ENCODE peak calls at places on chromosomes 2 and 18, in ten cellular contexts. J is coronary artery, F is K562, C is tibial nerve, L is lower lobe of right lung, Z is PC-3, S is glutamatergic neuron, W is HFFc6, N is GM12865, T is heart left ventricle. P is an unnamed sample.

GRCh38 chr18:79064228-79064627 is 5.0 kb upstream of the ATP9B start:
- DNase-seq in J (no peak), L (no peak), Z (no peak), C (no peak), W (no peak), F (no peak), N (no peak), S (peak), T (no peak), P (no peak)

GRCh38 chr2:40430741-40431599 is 20.9 kb downstream of the SLC8A1 start:
- DNase-seq in N (no peak), L (no peak), C (no peak), S (no peak), Z (no peak), T (no peak), F (no peak), J (no peak), W (no peak), P (no peak)

GRCh38 chr2:54470241-54470938 is 14.3 kb downstream of the SPTBN1 start:
- DNase-seq in C (no peak), W (peak), S (no peak), L (no peak), J (no peak), Z (no peak), F (no peak), N (no peak), T (no peak), P (no peak)

GRCh38 chr2:164693390-164693789 is 72.1 kb upstream of the GRB14 start:
- DNase-seq in S (no peak), C (no peak), J (no peak), T (no peak), N (no peak), W (no peak), L (no peak), F (no peak), Z (peak), P (no peak)

GRCh38 chr2:11073251-11073650 is 82.0 kb upstream of the SLC66A3 start:
- DNase-seq in S (peak), T (no peak), J (no peak), W (no peak), N (peak), F (peak), Z (peak), L (no peak), C (no peak), P (no peak)

GRCh38 chr18:3046216-3046808 is 33.4 kb upstream of the LPIN2 start:
- DNase-seq in S (no peak), T (no peak), J (no peak), N (peak), C (no peak), F (no peak), L (no peak), W (no peak), Z (no peak), P (no peak)

GRCh38 chr2:157158111-157158510 is 99.4 kb upstream of the GALNT5 start:
- DNase-seq in C (no peak), Z (peak), W (no peak), N (no peak), T (no peak), S (no peak), J (no peak), F (no peak), L (no peak), P (no peak)

GRCh38 chr2:170170281-170171035 is 7.5 kb upstream of the MYO3B start:
- DNase-seq in C (no peak), F (no peak), S (peak), Z (no peak), L (no peak), N (no peak), W (no peak), J (no peak), T (no peak), P (no peak)

GRCh38 chr2:74768401-74768914 is 65.5 kb upstream of the HK2 start:
- DNase-seq in T (no peak), S (no peak), J (no peak), L (no peak), C (no peak), Z (no peak), W (peak), N (no peak), F (no peak), P (no peak)

GRCh38 chr18:9094307-9095226 is 7.9 kb upstream of the NDUFV2 start:
- DNase-seq in C (no peak), S (no peak), N (peak), J (no peak), L (no peak), Z (peak), F (no peak), T (no peak), W (peak), P (no peak)

GRCh38 chr18:51513525-51513924 is 316.0 kb upstream of the MEX3C start:
- DNase-seq in T (no peak), C (no peak), J (no peak), L (no peak), Z (no peak), N (no peak), S (no peak), W (no peak), F (no peak), P (no peak)

GRCh38 chr18:61333271-61333745 is at the start of gene CDH20:
- DNase-seq in N (no peak), Z (no peak), J (no peak), F (no peak), L (no peak), W (no peak), C (no peak), S (peak), T (no peak), P (peak)

GRCh38 chr18:8314123-8314522 is 295.1 kb upstream of the RAB12 start:
- DNase-seq in S (no peak), W (no peak), C (no peak), J (no peak), T (no peak), Z (no peak), N (no peak), F (peak), L (no peak), P (no peak)

DNA sequence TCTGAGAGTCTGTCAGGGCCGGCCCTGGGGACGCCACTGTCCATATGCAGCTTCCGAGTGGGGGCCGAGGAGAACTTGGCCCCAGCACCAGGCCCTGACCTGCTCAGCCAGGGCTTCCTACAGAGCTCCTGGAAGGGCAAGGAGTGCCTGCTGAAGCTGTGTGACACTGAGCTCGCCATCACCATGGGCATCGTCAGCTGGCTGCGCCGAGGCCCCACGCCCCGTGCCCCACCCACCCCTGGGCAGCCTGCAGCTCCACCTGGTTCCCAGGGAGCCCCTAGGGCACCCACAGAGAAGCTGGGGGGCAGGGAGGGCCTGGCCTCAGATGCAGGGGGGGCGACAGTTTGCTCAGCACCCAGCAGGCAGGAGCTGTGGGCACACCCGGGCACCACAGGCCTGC is 8.1 kb downstream of the AMER3 start:
- DNase-seq in C (no peak), N (no peak), W (no peak), L (no peak), Z (no peak), F (no peak), S (no peak), T (no peak), J (no peak), P (no peak)
- TF ChIP-seq CTCF in C (no peak), N (no peak), W (no peak), L (no peak), Z (no peak), F (no peak), S (no peak), T (no peak), J (no peak), P (no peak)

GRCh38 chr2:220104871-220105351 is 477.5 kb downstream of the SLC4A3 start:
- DNase-seq in F (no peak), J (no peak), W (peak), C (no peak), T (peak), S (no peak), L (no peak), Z (peak), N (no peak), P (no peak)
- TF ChIP-seq CTCF in F (no peak), J (no peak), W (peak), C (no peak), T (peak), S (no peak), L (no peak), Z (peak), N (no peak), P (peak)

DNA sequence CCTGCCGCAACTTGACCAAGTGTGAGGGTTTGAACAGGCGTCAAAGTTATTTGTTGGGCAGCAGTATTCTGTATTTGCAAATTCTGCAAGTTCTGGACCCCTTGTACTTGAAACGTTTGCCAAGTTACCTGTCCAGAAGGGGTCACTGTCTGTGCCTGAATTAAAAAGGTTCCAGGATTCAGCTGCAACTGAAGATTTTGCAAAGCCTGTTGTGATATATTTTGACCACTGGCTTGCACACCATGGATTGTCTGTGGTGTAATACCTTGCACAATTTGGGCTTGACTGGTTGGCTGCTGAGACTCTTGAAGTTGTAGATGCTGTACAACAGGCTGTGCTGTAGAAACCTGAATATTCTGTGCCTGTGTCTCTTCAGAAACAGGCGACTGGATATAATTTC is 10.2 kb downstream of the SP3 start:
- DNase-seq in N (no peak), F (no peak), L (no peak), C (no peak), T (no peak), S (no peak), Z (no peak), J (no peak), W (no peak), P (no peak)
- TF ChIP-seq CTCF in N (no peak), F (peak), L (no peak), C (no peak), T (no peak), S (no peak), Z (peak), J (no peak), W (peak), P (no peak)

GRCh38 chr18:30889582-30890301 is 152.8 kb downstream of the DSC3 start:
- DNase-seq in C (no peak), W (no peak), S (peak), N (peak), J (no peak), L (no peak), F (no peak), Z (peak), T (no peak), P (no peak)
- TF ChIP-seq CTCF in C (no peak), W (no peak), S (peak), N (peak), J (no peak), L (peak), F (peak), Z (peak), T (no peak), P (peak)

GRCh38 chr2:1947316-1947715 is 203.0 kb upstream of the PXDN start:
- DNase-seq in T (no peak), J (no peak), L (no peak), Z (no peak), S (no peak), W (no peak), N (no peak), C (no peak), F (no peak), P (peak)
- TF ChIP-seq CTCF in T (no peak), J (no peak), L (no peak), Z (no peak), S (no peak), W (no peak), N (no peak), C (no peak), F (no peak), P (no peak)

GRCh38 chr18:21911551-21911950 is 171.0 kb downstream of the MIB1 start:
- DNase-seq in Z (no peak), F (no peak), W (no peak), N (peak), T (no peak), L (no peak), J (no peak), C (no peak), S (no peak), P (no peak)

GRCh38 chr18:21914739-21915319 is 174.2 kb downstream of the MIB1 start:
- DNase-seq in Z (peak), W (peak), J (no peak), T (peak), F (peak), N (peak), S (peak), L (no peak), C (no peak), P (no peak)

GRCh38 chr18:21915546-21915945 is 175.0 kb downstream of the MIB1 start:
- DNase-seq in F (no peak), S (no peak), Z (no peak), C (no peak), N (no peak), J (no peak), W (no peak), L (no peak), T (no peak), P (no peak)

GRCh38 chr18:21910906-21911305 is 170.3 kb downstream of the MIB1 start:
- DNase-seq in W (no peak), J (no peak), Z (no peak), N (no peak), F (no peak), C (no peak), T (no peak), S (no peak), L (no peak), P (no peak)

GRCh38 chr18:21912339-21913239 is 172.0 kb downstream of the MIB1 start:
- DNase-seq in F (no peak), L (no peak), C (no peak), W (no peak), S (no peak), N (no peak), Z (peak), J (no peak), T (no peak), P (no peak)
- TF ChIP-seq CTCF in F (peak), L (no peak), C (no peak), W (no peak), S (no peak), N (no peak), Z (peak), J (no peak), T (no peak), P (peak)

GRCh38 chr2:62014102-62014501 is 108.6 kb downstream of the COMMD1 start:
- DNase-seq in J (peak), S (peak), L (no peak), F (no peak), T (peak), Z (peak), N (no peak), W (peak), C (no peak), P (no peak)
- TF ChIP-seq CTCF in J (no peak), S (no peak), L (peak), F (no peak), T (peak), Z (no peak), N (no peak), W (no peak), C (no peak), P (no peak)

DNA sequence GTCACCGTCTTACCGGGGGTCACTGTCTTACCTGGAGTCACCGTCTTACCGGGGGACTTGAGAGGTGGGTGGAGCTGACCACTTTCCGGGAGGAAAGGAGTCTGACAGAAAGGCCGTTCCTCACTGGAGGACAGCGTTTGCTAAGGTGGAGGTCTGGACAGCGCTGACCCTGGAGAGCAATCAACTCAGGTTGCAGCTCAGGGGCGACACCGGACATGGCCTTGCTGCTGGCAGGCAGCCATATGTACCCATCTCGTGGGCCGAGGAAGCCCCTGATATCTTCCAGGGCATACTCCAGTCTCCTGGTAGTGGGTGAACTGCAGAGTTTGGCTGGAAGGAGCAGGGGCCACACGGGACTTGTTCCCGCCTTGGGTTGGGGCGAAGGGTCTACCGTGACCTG is 234.6 kb upstream of the MYT1L start:
- DNase-seq in T (no peak), L (no peak), Z (no peak), F (no peak), C (no peak), W (no peak), J (no peak), N (no peak), S (no peak), P (no peak)
- TF ChIP-seq CTCF in T (no peak), L (no peak), Z (no peak), F (no peak), C (no peak), W (no peak), J (no peak), N (no peak), S (no peak), P (no peak)

DNA sequence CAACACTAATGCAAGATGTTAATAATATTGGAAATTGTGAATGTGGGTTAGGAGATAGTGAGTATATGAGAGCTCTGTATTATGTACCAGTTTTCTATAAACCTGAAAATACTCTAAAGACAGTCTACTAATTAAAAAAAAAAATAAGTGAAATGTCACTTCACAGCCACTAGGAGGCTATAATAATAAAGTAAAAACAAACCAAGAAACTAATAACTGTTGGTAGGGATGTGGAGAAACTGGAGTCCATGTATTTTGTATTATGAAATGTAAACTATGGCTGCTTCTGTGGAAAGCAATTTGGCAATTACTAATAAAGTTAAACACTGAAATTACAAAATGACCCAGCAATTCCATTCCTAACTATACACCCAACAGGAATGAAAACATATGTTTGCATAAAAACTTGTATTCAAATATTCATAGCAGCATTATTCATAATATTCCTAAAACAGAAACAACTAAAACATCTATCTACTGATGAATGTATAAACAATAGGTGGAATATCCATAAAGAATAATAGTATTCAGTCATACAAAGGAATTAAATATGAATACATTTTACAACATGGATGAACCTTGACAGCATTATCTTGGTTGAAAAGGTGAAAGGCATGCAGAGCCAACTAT is 36.2 kb downstream of the CCDC178 start:
- DNase-seq in F (no peak), N (no peak), J (no peak), T (no peak), W (no peak), C (no peak), Z (no peak), L (no peak), S (no peak), P (no peak)
- TF ChIP-seq CTCF in F (no peak), N (no peak), J (no peak), T (peak), W (peak), C (no peak), Z (peak), L (no peak), S (peak), P (peak)